ENCODE peak calls at places on chromosomes 5 and 9, in six cellular contexts. One of them, this sample, is unnamed. For H3K4me1 and H3K27me3, the result is how much of the 10 kb centered on the place peaks cover.

GRCh38 chr5:141094481-141095262 is at the start of gene PCDHB2:
- DNase-seq in right lobe of liver: no peak
- DNase-seq in lower lobe of right lung: no peak
- DNase-seq in spleen: no peak
- DNase-seq in mesenchymal stem cell: peak
- DNase-seq in PC-3: peak
- DNase-seq in this sample: peak

GRCh38 chr5:57940879-57941278 is 458.3 kb upstream of the ACTBL2 start:
- DNase-seq in mesenchymal stem cell: no peak
- DNase-seq in lower lobe of right lung: no peak
- DNase-seq in spleen: no peak
- DNase-seq in PC-3: no peak
- DNase-seq in right lobe of liver: no peak
- DNase-seq in this sample: no peak

GRCh38 chr5:56475689-56476486 is 242.8 kb upstream of the ANKRD55 start:
- DNase-seq in spleen: no peak
- DNase-seq in lower lobe of right lung: no peak
- DNase-seq in PC-3: peak
- DNase-seq in mesenchymal stem cell: no peak
- DNase-seq in right lobe of liver: no peak
- DNase-seq in this sample: peak

GRCh38 chr9:86352440-86353106 is 1.6 kb downstream of the TUT7 start:
- DNase-seq in right lobe of liver: no peak
- DNase-seq in PC-3: no peak
- DNase-seq in spleen: no peak
- DNase-seq in lower lobe of right lung: no peak
- DNase-seq in mesenchymal stem cell: peak
- DNase-seq in this sample: no peak

GRCh38 chr9:92954078-92954861 is 6.9 kb downstream of the FGD3 start:
- DNase-seq in mesenchymal stem cell: no peak
- DNase-seq in right lobe of liver: no peak
- DNase-seq in spleen: peak
- DNase-seq in lower lobe of right lung: no peak
- DNase-seq in PC-3: peak
- DNase-seq in this sample: no peak

GRCh38 chr9:137318976-137319375 is 16.9 kb upstream of the NRARP start:
- DNase-seq in spleen: peak
- DNase-seq in right lobe of liver: peak
- DNase-seq in PC-3: no peak
- DNase-seq in mesenchymal stem cell: peak
- DNase-seq in lower lobe of right lung: peak
- DNase-seq in this sample: no peak

GRCh38 chr5:83321656-83322055 is 149.9 kb upstream of the VCAN start:
- DNase-seq in mesenchymal stem cell: no peak
- DNase-seq in right lobe of liver: no peak
- DNase-seq in lower lobe of right lung: no peak
- DNase-seq in PC-3: peak
- DNase-seq in spleen: no peak
- DNase-seq in this sample: peak

GRCh38 chr9:113918697-113919390 is 42.7 kb downstream of the ZNF618 start:
- DNase-seq in mesenchymal stem cell: no peak
- DNase-seq in right lobe of liver: no peak
- DNase-seq in PC-3: no peak
- DNase-seq in lower lobe of right lung: no peak
- DNase-seq in spleen: no peak
- DNase-seq in this sample: no peak

GRCh38 chr5:154513669-154514084 is 35.6 kb upstream of the HAND1 start:
- DNase-seq in spleen: no peak
- DNase-seq in PC-3: no peak
- DNase-seq in lower lobe of right lung: no peak
- DNase-seq in mesenchymal stem cell: peak
- DNase-seq in right lobe of liver: no peak
- DNase-seq in this sample: peak

GRCh38 chr9:20512106-20512505 is 110.2 kb downstream of the MLLT3 start:
- DNase-seq in right lobe of liver: no peak
- DNase-seq in lower lobe of right lung: no peak
- DNase-seq in spleen: no peak
- DNase-seq in mesenchymal stem cell: peak
- DNase-seq in PC-3: peak
- DNase-seq in this sample: peak

GRCh38 chr9:130327781-130328348 is 62.3 kb downstream of the HMCN2 start:
- DNase-seq in spleen: no peak
- DNase-seq in lower lobe of right lung: no peak
- DNase-seq in PC-3: no peak
- DNase-seq in right lobe of liver: no peak
- DNase-seq in mesenchymal stem cell: peak
- DNase-seq in this sample: peak

GRCh38 chr9:1125741-1126140 is 75.6 kb downstream of the DMRT2 start:
- DNase-seq in PC-3: peak
- DNase-seq in lower lobe of right lung: no peak
- DNase-seq in right lobe of liver: no peak
- DNase-seq in mesenchymal stem cell: no peak
- DNase-seq in spleen: no peak
- DNase-seq in this sample: no peak

GRCh38 chr9:84947412-84947972 is 278.0 kb downstream of the NTRK2 start:
- DNase-seq in right lobe of liver: no peak
- DNase-seq in lower lobe of right lung: no peak
- DNase-seq in spleen: no peak
- DNase-seq in mesenchymal stem cell: no peak
- DNase-seq in PC-3: peak
- DNase-seq in this sample: no peak

GRCh38 chr5:148374693-148375360 is 8.9 kb upstream of the FBXO38 start:
- DNase-seq in spleen: no peak
- DNase-seq in PC-3: peak
- DNase-seq in mesenchymal stem cell: peak
- DNase-seq in right lobe of liver: no peak
- DNase-seq in lower lobe of right lung: peak
- DNase-seq in this sample: peak

GRCh38 chr5:151020304-151021031 is at the start of gene GPX3:
- DNase-seq in mesenchymal stem cell: peak
- DNase-seq in right lobe of liver: peak
- DNase-seq in PC-3: no peak
- DNase-seq in lower lobe of right lung: peak
- DNase-seq in spleen: peak
- DNase-seq in this sample: peak

GRCh38 chr5:147658293-147658932 is 124.1 kb downstream of the JAKMIP2 start:
- DNase-seq in PC-3: no peak
- DNase-seq in right lobe of liver: no peak
- DNase-seq in mesenchymal stem cell: no peak
- DNase-seq in lower lobe of right lung: no peak
- DNase-seq in spleen: no peak
- DNase-seq in this sample: no peak

GRCh38 chr5:117748336-117748735 is 1173.7 kb upstream of the SEMA6A start:
- DNase-seq in right lobe of liver: no peak
- DNase-seq in spleen: no peak
- DNase-seq in lower lobe of right lung: no peak
- DNase-seq in mesenchymal stem cell: no peak
- DNase-seq in PC-3: no peak
- DNase-seq in this sample: no peak

GRCh38 chr5:74903165-74903787 is 37.1 kb upstream of the FAM169A start:
- DNase-seq in right lobe of liver: peak
- DNase-seq in mesenchymal stem cell: no peak
- DNase-seq in PC-3: peak
- DNase-seq in lower lobe of right lung: peak
- DNase-seq in spleen: no peak
- DNase-seq in this sample: no peak

GRCh38 chr9:112861638-112862555 is 28.8 kb downstream of the SLC46A2 start:
- DNase-seq in right lobe of liver: peak
- DNase-seq in PC-3: no peak
- DNase-seq in lower lobe of right lung: peak
- DNase-seq in spleen: peak
- DNase-seq in mesenchymal stem cell: peak
- DNase-seq in this sample: no peak

GRCh38 chr9:84154320-84154719 is 173.7 kb downstream of the RMI1 start:
- DNase-seq in PC-3: no peak
- DNase-seq in lower lobe of right lung: no peak
- DNase-seq in right lobe of liver: no peak
- DNase-seq in mesenchymal stem cell: no peak
- DNase-seq in spleen: no peak
- DNase-seq in this sample: peak

GRCh38 chr5:36073595-36074216 is 7.0 kb upstream of the UGT3A2 start:
- DNase-seq in right lobe of liver: no peak
- DNase-seq in lower lobe of right lung: no peak
- DNase-seq in spleen: no peak
- DNase-seq in mesenchymal stem cell: peak
- DNase-seq in PC-3: peak
- DNase-seq in this sample: no peak

GRCh38 chr5:61245486-61245885 is 83.2 kb upstream of the SMIM15 start:
- DNase-seq in spleen: no peak
- DNase-seq in right lobe of liver: no peak
- DNase-seq in mesenchymal stem cell: no peak
- DNase-seq in PC-3: no peak
- DNase-seq in lower lobe of right lung: no peak
- DNase-seq in this sample: peak

DNA sequence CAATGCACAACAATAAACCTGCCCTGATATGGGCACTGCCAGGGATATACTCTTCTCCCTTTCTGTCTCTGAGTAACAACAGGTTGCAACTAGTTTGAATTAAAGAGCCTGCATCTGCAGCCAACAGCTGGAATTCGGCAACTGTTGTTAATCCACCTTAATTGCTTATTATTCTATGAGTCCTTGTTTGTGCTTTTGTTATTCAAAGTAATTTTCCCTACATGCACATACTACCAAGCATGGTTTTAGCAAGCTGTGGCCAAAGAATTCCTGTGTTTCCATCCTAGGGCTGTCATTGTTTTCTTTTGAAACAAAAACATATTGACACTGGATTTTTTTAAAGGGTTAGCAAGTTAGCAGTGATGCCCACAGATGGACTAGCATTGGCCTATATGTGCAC is 171.5 kb downstream of the EFNA5 start:
- DNase-seq in PC-3: no peak
- DNase-seq in mesenchymal stem cell: no peak
- DNase-seq in spleen: no peak
- DNase-seq in right lobe of liver: no peak
- DNase-seq in lower lobe of right lung: no peak
- DNase-seq in this sample: no peak
- H3K4me1 ChIP-seq in PC-3: under half
- H3K4me1 ChIP-seq in mesenchymal stem cell: under half
- H3K4me1 ChIP-seq in spleen: under half
- H3K4me1 ChIP-seq in right lobe of liver: under half
- H3K4me1 ChIP-seq in lower lobe of right lung: under half
- H3K4me1 ChIP-seq in this sample: under half

DNA sequence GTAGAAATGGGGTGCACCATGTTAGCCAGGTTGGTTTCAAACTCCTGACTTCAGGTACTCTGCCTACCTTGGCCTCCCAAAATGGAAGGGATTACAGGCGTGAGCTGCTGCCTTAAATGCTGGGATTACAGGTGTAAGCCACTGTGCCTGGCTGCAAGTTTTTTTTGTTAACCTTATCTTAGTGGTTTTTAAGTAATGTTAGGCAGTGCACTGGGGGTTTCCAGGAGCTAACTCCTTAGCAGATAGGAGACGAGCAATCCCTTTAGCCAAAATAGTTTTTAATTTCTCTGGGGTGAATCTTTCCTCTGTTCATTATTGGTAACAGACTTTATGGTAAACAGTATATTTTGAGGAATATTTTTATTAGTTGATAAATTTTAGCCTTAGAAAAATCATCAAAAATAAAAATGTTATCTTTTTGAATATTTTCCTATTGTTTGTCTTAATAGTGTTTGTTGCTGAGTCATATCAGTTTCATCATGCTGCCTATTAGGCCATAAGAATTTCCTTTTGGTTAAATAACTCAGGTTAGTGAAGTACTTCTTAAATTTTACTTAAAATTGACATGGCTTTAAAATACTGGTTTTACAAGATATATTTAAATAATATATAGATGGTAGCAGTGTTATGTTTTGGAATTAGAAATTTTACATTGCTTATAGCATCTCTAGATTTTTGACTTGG is 37.9 kb downstream of the LMNB1 start:
- DNase-seq in mesenchymal stem cell: peak
- DNase-seq in spleen: no peak
- DNase-seq in right lobe of liver: no peak
- DNase-seq in lower lobe of right lung: no peak
- DNase-seq in PC-3: peak
- DNase-seq in this sample: peak
- H3K27me3 ChIP-seq in mesenchymal stem cell: under half
- H3K27me3 ChIP-seq in spleen: under half
- H3K27me3 ChIP-seq in right lobe of liver: under half
- H3K27me3 ChIP-seq in lower lobe of right lung: under half
- H3K27me3 ChIP-seq in PC-3: under half
- H3K27me3 ChIP-seq in this sample: under half

GRCh38 chr5:131771692-131772091 is 25.1 kb downstream of the FNIP1 start:
- DNase-seq in right lobe of liver: no peak
- DNase-seq in mesenchymal stem cell: no peak
- DNase-seq in spleen: no peak
- DNase-seq in lower lobe of right lung: no peak
- DNase-seq in PC-3: no peak
- DNase-seq in this sample: no peak
- H3K4me1 ChIP-seq in right lobe of liver: under half
- H3K4me1 ChIP-seq in mesenchymal stem cell: under half
- H3K4me1 ChIP-seq in spleen: under half
- H3K4me1 ChIP-seq in lower lobe of right lung: under half
- H3K4me1 ChIP-seq in PC-3: under half
- H3K4me1 ChIP-seq in this sample: under half

GRCh38 chr9:126671381-126671831 is 57.7 kb downstream of the LMX1B start:
- DNase-seq in mesenchymal stem cell: no peak
- DNase-seq in PC-3: no peak
- DNase-seq in right lobe of liver: peak
- DNase-seq in spleen: no peak
- DNase-seq in lower lobe of right lung: no peak
- DNase-seq in this sample: no peak

GRCh38 chr9:126671983-126672382 is 58.3 kb downstream of the LMX1B start:
- DNase-seq in right lobe of liver: no peak
- DNase-seq in mesenchymal stem cell: no peak
- DNase-seq in spleen: no peak
- DNase-seq in lower lobe of right lung: no peak
- DNase-seq in PC-3: no peak
- DNase-seq in this sample: no peak

GRCh38 chr9:126673689-126674364 is 60.1 kb downstream of the LMX1B start:
- DNase-seq in right lobe of liver: peak
- DNase-seq in spleen: no peak
- DNase-seq in PC-3: peak
- DNase-seq in lower lobe of right lung: no peak
- DNase-seq in mesenchymal stem cell: peak
- DNase-seq in this sample: no peak

GRCh38 chr9:126674365-126675146 is 60.8 kb downstream of the LMX1B start:
- DNase-seq in spleen: no peak
- DNase-seq in mesenchymal stem cell: no peak
- DNase-seq in PC-3: no peak
- DNase-seq in lower lobe of right lung: no peak
- DNase-seq in right lobe of liver: no peak
- DNase-seq in this sample: no peak

DNA sequence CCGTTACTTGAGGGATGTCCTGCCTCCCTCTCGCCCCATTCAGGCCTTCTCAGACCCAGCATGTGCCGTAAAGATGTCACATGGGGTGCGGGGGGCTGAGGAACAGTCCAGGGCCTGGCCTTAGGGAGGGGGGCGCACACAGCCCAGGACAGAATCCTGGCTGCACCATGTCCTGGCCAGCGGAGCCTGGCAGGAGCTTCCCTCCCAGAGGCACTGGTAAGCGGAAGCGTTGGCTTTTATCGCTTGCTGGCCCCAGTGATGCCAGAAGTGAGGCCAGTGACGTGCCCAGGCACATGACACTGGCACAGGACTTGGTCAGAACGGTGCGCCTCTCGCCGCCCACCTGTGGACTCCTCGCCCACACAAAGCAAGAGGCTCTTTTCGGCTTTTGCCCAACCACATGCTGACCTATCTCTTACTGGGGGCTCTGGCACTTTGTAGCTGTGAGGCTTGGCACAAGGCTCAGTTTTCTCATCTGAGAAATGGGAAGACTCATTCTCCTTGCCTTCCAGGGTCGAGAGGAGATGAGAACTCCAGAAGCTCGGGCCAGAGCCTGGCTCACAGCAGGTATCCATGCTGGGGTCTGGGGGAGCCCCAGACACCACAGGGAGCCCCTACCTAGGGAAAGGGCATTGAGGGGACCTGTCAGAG is 59.0 kb downstream of the LMX1B start:
- DNase-seq in right lobe of liver: peak
- DNase-seq in PC-3: no peak
- DNase-seq in lower lobe of right lung: no peak
- DNase-seq in mesenchymal stem cell: no peak
- DNase-seq in spleen: no peak
- DNase-seq in this sample: no peak
- H3K27me3 ChIP-seq in right lobe of liver: under half
- H3K27me3 ChIP-seq in PC-3: under half
- H3K27me3 ChIP-seq in lower lobe of right lung: half or more
- H3K27me3 ChIP-seq in mesenchymal stem cell: half or more
- H3K27me3 ChIP-seq in spleen: half or more
- H3K27me3 ChIP-seq in this sample: half or more

This sample was measured in adipocyte.